ENCODE peak calls at places on chromosomes 3 and 15, in nine cellular contexts. H is AG09319, E is mucosa of descending colon, A is GM10248, J is DND-41, I is heart right ventricle, G is psoas muscle, S is astrocyte of the spinal cord, X is pancreas. Q is an unnamed sample.
A peak's percentile ranks its signal among the peaks of the same experiment; 100 is the strongest.

GRCh38 chr3:159077860-159078259 is 276.0 kb downstream of the MFSD1 start:
- DNase-seq in H (peak; percentile 43), E (no peak), A (no peak), J (no peak), I (no peak), G (no peak), S (peak; percentile 80), X (no peak), Q (no peak)

GRCh38 chr3:37862712-37863551 is 1.3 kb downstream of the CTDSPL start:
- DNase-seq in H (no peak), E (no peak), A (no peak), J (no peak), I (no peak), G (peak; percentile 29), S (peak; percentile 48), X (no peak), Q (no peak)

GRCh38 chr3:101635954-101636798 is 40.8 kb downstream of the ZBTB11 start:
- DNase-seq in H (no peak), E (no peak), A (peak; percentile 69), J (peak; percentile 67), I (peak; percentile 53), G (peak; percentile 38), S (peak; percentile 22), X (peak; percentile 36), Q (peak; percentile 19)

GRCh38 chr3:174596447-174596982 is 262.6 kb upstream of the NAALADL2 start:
- DNase-seq in H (no peak), E (no peak), A (no peak), J (no peak), I (no peak), G (no peak), S (no peak), X (no peak), Q (no peak)

GRCh38 chr3:64073362-64073761 is 50.1 kb upstream of the PSMD6 start:
- DNase-seq in H (peak; percentile 49), E (no peak), A (no peak), J (no peak), I (peak; percentile 16), G (no peak), S (no peak), X (no peak), Q (no peak)

GRCh38 chr3:148077318-148077923 is 620.3 kb upstream of the AGTR1 start:
- DNase-seq in H (no peak), E (no peak), A (no peak), J (no peak), I (no peak), G (no peak), S (peak; percentile 70), X (no peak), Q (no peak)

GRCh38 chr3:128470134-128470915 is 3.6 kb upstream of the DNAJB8 start:
- DNase-seq in H (no peak), E (no peak), A (no peak), J (no peak), I (no peak), G (no peak), S (no peak), X (no peak), Q (no peak)

GRCh38 chr3:54888873-54889272 is 39.0 kb downstream of the LRTM1 start:
- DNase-seq in H (no peak), E (no peak), A (no peak), J (no peak), I (no peak), G (no peak), S (peak; percentile 71), X (no peak), Q (no peak)

DNA sequence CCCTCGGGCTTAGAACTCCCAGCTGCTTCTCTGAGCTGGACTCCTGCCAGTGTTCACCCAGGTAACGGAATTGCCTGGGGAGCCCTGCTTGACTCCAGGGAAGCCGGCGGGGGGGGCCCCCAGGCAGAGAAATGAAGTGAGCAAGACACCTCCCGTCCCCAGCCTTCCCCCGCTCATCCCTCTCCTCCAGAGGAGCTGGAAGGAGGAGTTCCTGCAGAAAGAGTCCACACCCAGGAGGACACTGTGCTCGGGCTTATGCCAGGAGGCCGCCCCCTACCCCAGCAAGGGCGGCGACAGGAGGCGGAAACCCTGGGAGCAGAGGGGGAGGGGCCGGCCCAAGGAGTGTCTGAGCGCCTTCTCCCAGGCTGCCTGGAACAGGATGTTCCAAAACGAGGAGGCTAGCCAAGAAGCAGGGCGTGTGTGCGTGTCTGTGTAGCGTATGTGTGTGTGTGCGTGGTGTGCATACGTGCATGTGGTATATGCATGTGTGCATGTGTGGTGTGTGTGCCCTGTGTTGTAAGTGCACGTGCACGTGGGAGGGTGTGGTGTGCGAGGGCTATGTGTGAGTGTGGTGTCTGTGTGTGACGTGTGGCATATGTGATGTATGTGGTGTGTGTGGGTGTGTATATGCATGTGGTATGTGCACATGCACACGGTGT is 511.3 kb downstream of the SHQ1 start:
- DNase-seq in H (no peak), E (peak; percentile 86), A (no peak), J (peak; percentile 21), I (peak; percentile 89), G (peak; percentile 88), S (peak; percentile 65), X (no peak), Q (no peak)
- TF ChIP-seq CTCF in H (no peak), E (no peak), A (no peak), J (no peak), I (no peak), G (no peak), S (no peak), X (no peak), Q (no peak)

GRCh38 chr15:67839358-67839928 is 402 bp downstream of the RNU6-1 start:
- DNase-seq in H (no peak), E (no peak), A (no peak), J (peak; percentile 58), I (no peak), G (no peak), S (peak; percentile 75), X (no peak), Q (no peak)

GRCh38 chr15:67843092-67843501 is 3.3 kb upstream of the RNU6-1 start:
- DNase-seq in H (no peak), E (no peak), A (no peak), J (no peak), I (no peak), G (no peak), S (no peak), X (no peak), Q (no peak)

GRCh38 chr15:67839929-67840746 is at the start of gene RNU6-1:
- DNase-seq in H (peak; percentile 87), E (peak; percentile 97), A (peak; percentile 91), J (peak; percentile 93), I (peak; percentile 94), G (peak; percentile 95), S (peak; percentile 95), X (peak; percentile 90), Q (peak; percentile 87)

GRCh38 chr15:67838789-67839332 is 984 bp downstream of the RNU6-1 start:
- DNase-seq in H (no peak), E (peak; percentile 74), A (no peak), J (no peak), I (no peak), G (peak; percentile 68), S (peak; percentile 25), X (peak; percentile 58), Q (no peak)

GRCh38 chr15:67840747-67841634 is 1.1 kb upstream of the RNU6-1 start:
- DNase-seq in H (no peak), E (no peak), A (peak; percentile 36), J (peak; percentile 50), I (no peak), G (no peak), S (peak; percentile 55), X (no peak), Q (no peak)
- TF ChIP-seq CTCF in H (no peak), E (no peak), A (no peak), J (no peak), I (no peak), G (no peak), S (no peak), X (no peak), Q (no peak)

GRCh38 chr3:100124116-100124767 is 9.9 kb upstream of the FILIP1L start:
- DNase-seq in H (no peak), E (no peak), A (no peak), J (no peak), I (peak; percentile 45), G (peak; percentile 19), S (no peak), X (no peak), Q (no peak)

GRCh38 chr3:100123112-100123511 is 8.8 kb upstream of the FILIP1L start:
- DNase-seq in H (no peak), E (no peak), A (no peak), J (no peak), I (no peak), G (no peak), S (no peak), X (no peak), Q (no peak)

GRCh38 chr3:100120693-100121092 is 6.4 kb upstream of the FILIP1L start:
- DNase-seq in H (no peak), E (no peak), A (no peak), J (no peak), I (no peak), G (no peak), S (no peak), X (no peak), Q (no peak)

GRCh38 chr3:100114413-100115030 is at the start of gene FILIP1L:
- DNase-seq in H (no peak), E (no peak), A (no peak), J (no peak), I (peak; percentile 50), G (peak; percentile 39), S (no peak), X (no peak), Q (no peak)

DNA sequence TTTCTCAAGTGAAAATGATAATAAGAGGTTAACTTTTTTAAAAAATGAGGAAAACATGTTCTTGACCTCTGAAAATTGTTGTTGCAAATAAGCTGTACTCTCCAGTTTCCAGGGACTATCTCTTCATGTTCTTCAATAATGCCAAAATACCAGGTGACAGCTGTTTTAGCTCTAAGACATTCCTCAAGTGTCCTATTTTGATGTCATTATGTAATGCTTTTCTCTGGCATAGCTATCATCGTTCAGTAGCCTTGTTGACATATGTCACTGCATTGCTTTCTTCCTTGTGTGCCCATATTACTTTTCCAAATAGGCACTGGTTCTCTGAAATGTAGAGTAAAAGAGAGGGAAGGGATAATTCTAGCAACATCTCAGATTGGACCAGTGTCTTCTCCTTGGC is 5.7 kb upstream of the FILIP1L start:
- DNase-seq in H (no peak), E (no peak), A (no peak), J (no peak), I (no peak), G (no peak), S (no peak), X (no peak), Q (no peak)
- TF ChIP-seq CTCF in H (no peak), E (no peak), A (no peak), J (no peak), I (no peak), G (no peak), S (no peak), X (no peak), Q (no peak)

DNA sequence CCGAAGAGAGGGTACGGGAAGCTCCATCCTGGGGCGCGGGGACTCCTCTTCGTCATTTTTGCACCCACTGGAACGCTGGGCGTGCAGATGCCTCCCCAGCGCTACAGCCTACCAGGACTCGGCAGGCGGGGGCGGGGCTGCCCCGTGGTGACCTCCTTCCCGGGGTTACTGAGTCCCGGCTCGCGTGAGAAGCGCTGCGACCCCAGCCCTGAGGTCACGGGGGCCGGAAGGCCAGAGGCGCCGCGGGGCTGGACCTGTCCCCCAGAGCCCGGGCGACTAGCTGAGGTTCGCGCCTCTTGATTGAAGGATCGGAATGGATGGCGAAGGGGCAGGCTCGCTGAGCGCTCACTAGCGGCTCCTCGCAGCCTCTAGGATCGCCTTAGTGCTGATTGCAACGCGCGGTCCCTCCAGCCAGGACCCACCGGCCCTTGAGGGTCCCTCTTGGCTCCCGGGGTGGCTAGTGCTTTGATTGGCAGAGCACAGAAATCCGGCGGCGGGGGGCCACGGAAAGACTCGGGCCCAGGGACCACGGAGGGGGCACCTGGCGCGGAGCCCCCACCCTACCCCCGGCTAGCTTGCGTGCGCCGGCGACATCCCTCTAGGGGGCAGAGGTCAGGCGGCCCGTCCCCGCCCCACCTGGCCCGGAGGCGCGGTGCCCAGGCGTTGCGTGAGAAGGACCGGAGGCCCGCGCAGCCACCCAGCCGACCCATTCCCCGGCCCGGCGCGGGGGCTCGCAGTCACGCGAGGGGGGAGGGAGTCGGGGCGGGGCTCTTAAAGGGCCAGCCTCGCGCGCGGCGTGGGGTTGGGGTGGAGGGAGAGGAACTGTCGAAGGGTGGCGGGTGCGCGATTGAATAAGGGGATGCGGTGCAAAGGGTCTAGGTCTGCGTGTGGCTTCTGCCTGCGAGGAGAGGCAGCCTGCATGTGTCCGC is 781 bp upstream of the CYP1A1 start:
- DNase-seq in H (peak; percentile 10), E (peak; percentile 60), A (peak; percentile 65), J (no peak), I (peak; percentile 21), G (peak; percentile 54), S (no peak), X (peak; percentile 21), Q (no peak)
- TF ChIP-seq CTCF in H (no peak), E (no peak), A (no peak), J (no peak), I (no peak), G (no peak), S (no peak), X (no peak), Q (no peak)

Q was measured in GM12864.